ENCODE peak calls at places on chromosomes 12 and 14, in four cellular contexts. U, V, N and K are unnamed samples.
A peak's percentile ranks its signal among the peaks of the same experiment; 100 is the strongest.

GRCh38 chr12:13668880-13669279 is 312.5 kb downstream of the GRIN2B start:
- DNase-seq in V (no peak), U (no peak), N (no peak), K (no peak)

GRCh38 chr14:100193417-100194357 is 34.2 kb upstream of the DEGS2 start:
- DNase-seq in U (no peak), V (peak; percentile 54), N (no peak), K (peak; percentile 39)

GRCh38 chr12:112535017-112535416 is 116.3 kb downstream of the PTPN11 start:
- DNase-seq in N (no peak), U (no peak), V (no peak), K (no peak)

GRCh38 chr12:98421336-98421735 is 94.1 kb upstream of the TMPO start:
- DNase-seq in U (no peak), V (no peak), N (no peak), K (peak; percentile 11)

GRCh38 chr12:107429006-107429698 is 256.4 kb upstream of the PWP1 start:
- DNase-seq in N (no peak), U (no peak), V (no peak), K (no peak)

GRCh38 chr14:34460841-34461240 is 1.2 kb downstream of the SPTSSA start:
- DNase-seq in V (no peak), N (no peak), U (no peak), K (no peak)

GRCh38 chr14:37246427-37246829 is 48.7 kb downstream of the MIPOL1 start:
- DNase-seq in N (no peak), U (peak; percentile 61), V (peak; percentile 21), K (peak; percentile 1)

GRCh38 chr14:94907626-94908261 is 137.8 kb upstream of the GSC start:
- DNase-seq in N (no peak), V (no peak), U (no peak), K (peak; percentile 70)

GRCh38 chr12:45200497-45201043 is 15.3 kb upstream of the ANO6 start:
- DNase-seq in V (no peak), U (no peak), N (no peak), K (no peak)

GRCh38 chr12:60152756-60153155 is 556.9 kb downstream of the SLC16A7 start:
- DNase-seq in N (no peak), V (no peak), U (no peak), K (no peak)

GRCh38 chr14:55926007-55926406 is 192.2 kb upstream of the PELI2 start:
- DNase-seq in U (no peak), N (no peak), V (no peak), K (no peak)

GRCh38 chr14:96576359-96576758 is 74.2 kb downstream of the PAPOLA start:
- DNase-seq in V (no peak), U (no peak), N (no peak), K (no peak)

GRCh38 chr12:110846615-110847566 is at the start of gene CCDC63:
- DNase-seq in U (peak; percentile 75), V (peak; percentile 55), N (peak; percentile 83), K (peak; percentile 86)

GRCh38 chr12:25855716-25856115 is 102.8 kb upstream of the RASSF8 start:
- DNase-seq in N (no peak), U (no peak), V (no peak), K (no peak)

GRCh38 chr12:121628037-121628436 is 1.7 kb downstream of the ORAI1 start:
- DNase-seq in V (peak; percentile 13), U (no peak), N (no peak), K (peak; percentile 11)
- TF ChIP-seq CHD2 in V (no peak), U (no peak), N (no peak), K (no peak)

DNA sequence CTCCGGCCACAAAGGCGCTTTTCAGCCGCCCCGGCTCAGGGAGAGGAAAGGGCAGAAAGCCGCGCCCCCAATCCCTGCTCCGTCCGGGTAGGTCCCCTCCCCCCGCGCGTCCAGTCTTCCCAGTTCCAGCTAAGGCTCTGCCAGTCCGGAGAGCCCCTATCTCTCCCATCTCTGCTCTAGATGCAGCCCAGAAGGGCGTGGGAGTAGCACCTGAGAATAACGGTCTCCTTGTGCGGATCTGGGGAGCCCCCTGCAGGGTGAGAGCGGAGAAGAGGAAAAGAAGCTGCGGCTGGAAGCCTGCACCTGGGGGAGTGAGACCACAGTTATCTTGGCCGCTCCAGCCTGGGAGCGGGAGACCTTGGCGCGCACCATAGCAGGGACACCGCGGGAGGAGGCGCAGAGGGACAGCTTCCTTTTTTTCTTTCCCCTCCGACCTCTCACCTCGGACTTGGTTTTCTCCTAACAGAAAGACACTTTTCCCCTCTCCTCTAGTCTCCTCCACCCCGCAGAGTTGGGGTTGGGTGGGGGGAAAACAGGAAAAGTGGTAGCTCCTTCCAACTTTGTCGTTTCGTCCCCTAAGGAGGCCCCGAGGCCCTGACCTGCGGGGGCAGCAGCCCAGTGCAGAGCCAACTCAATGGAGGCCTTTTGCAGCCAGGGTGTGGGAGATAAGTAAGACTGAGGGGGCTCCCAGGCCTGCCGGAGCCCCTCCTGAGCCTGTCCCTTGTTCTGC is 2.4 kb downstream of the DHH start:
- DNase-seq in N (peak; percentile 86), U (peak; percentile 68), V (peak; percentile 93), K (peak; percentile 77)
- TF ChIP-seq CHD2 in N (no peak), U (no peak), V (peak; percentile 55), K (no peak)

GRCh38 chr12:68980476-68981212 is 47.7 kb upstream of the CPM start:
- DNase-seq in N (no peak), V (no peak), U (no peak), K (no peak)
- TF ChIP-seq CHD2 in N (no peak), V (no peak), U (no peak), K (no peak)

DNA sequence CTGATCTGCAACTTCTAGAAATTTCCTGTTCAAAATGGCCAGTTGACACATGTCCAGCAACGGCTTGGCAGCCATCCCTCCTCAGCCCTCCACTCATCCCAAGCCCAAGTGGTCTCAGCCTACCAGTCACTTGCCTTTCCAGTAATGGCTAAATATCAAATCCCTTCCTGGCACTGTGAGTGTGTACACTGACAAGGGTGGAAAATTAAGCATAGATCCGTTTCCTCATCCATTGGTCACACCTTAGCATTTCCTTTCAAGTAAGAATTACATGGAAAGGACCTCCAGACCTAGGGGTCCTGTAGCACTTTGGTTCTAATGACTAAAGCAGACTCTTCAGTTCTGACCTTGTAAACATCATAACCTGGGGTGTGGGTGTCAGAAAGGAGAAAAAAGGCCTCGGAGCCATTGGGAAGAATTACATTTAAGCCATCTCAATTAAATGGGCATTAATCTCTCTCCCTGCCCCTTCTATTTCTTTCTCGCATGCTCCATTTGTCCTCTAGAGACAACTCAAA is 15.4 kb downstream of the LLPH start:
- DNase-seq in N (no peak), V (no peak), U (no peak), K (no peak)
- TF ChIP-seq CHD2 in N (no peak), V (no peak), U (no peak), K (no peak)

GRCh38 chr12:58741226-58741625 is 179.1 kb downstream of the LRIG3 start:
- DNase-seq in V (no peak), U (no peak), N (no peak), K (no peak)
- TF ChIP-seq CHD2 in V (no peak), U (no peak), N (no peak), K (no peak)

GRCh38 chr14:93880025-93880820 is 46.9 kb upstream of the FAM181A start:
- DNase-seq in N (no peak), U (no peak), V (no peak), K (no peak)
- TF ChIP-seq CHD2 in N (no peak), U (no peak), V (no peak), K (no peak)

DNA sequence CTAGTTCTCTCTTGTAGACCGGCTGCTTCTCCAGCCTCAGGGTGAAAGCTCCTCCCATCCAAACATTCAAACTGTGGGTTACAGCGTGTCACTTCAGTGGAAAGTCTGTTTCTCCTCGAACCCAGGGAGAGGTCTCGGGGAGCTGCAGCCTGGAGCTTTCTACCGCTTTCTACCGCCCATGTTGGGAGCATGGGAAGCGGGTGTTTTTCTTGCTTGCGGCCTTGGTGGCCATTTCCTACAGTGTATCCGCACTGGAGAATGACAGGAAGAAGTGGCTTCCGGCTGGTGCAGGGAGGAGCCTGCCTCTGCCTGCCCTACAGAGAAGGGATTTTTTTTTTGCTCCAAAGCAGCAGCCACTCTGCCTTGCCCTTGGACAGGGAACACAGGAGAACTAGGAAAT is 21.2 kb downstream of the ZFP36L1 start:
- DNase-seq in N (no peak), U (no peak), V (no peak), K (no peak)
- TF ChIP-seq CHD2 in N (no peak), U (no peak), V (no peak), K (no peak)